ENCODE peak calls at places on chromosomes 2 and 18, in five cellular contexts. Y is activated CD4-positive, alpha-beta memory T cell treated with anti-CD3 and anti-CD28 coated beads for 36 hours; E is GM13976; U is T-helper 1 cell; I is endothelial cell. X is an unnamed sample.

GRCh38 chr2:197073701-197074433 is 147.4 kb upstream of the PGAP1 start:
- DNase-seq in Y (no peak), E (no peak), U (no peak), I (no peak), X (peak)

GRCh38 chr2:56749152-56749752 is 565.5 kb downstream of the CCDC85A start:
- DNase-seq in Y (no peak), E (peak), U (no peak), I (no peak), X (no peak)

GRCh38 chr2:101012706-101013181 is 10.7 kb downstream of the RPL31 start:
- DNase-seq in Y (peak), E (no peak), U (peak), I (peak), X (no peak)

GRCh38 chr2:62099523-62100175 is 96.3 kb upstream of the B3GNT2 start:
- DNase-seq in Y (no peak), E (peak), U (no peak), I (no peak), X (no peak)

GRCh38 chr2:55052087-55053061 is 2.1 kb upstream of the RTN4 start:
- DNase-seq in Y (no peak), E (no peak), U (no peak), I (no peak), X (no peak)

GRCh38 chr2:240790370-240791210 is 29.4 kb downstream of the KIF1A start:
- DNase-seq in Y (no peak), E (no peak), U (no peak), I (no peak), X (peak)

GRCh38 chr2:8888963-8889362 is 51.5 kb upstream of the KIDINS220 start:
- DNase-seq in Y (no peak), E (no peak), U (no peak), I (no peak), X (no peak)

GRCh38 chr2:183093857-183094657 is 15.5 kb downstream of the DUSP19 start:
- DNase-seq in Y (no peak), E (peak), U (no peak), I (no peak), X (no peak)

GRCh38 chr2:88896971-88897370 is 205.5 kb downstream of the RPIA start:
- DNase-seq in Y (no peak), E (no peak), U (no peak), I (no peak), X (no peak)

GRCh38 chr2:138780451-138780880 is 276 bp upstream of the NXPH2 start:
- DNase-seq in Y (no peak), E (peak), U (no peak), I (peak), X (no peak)

GRCh38 chr18:13003466-13003896 is 12.3 kb downstream of the CEP192 start:
- DNase-seq in Y (peak), E (no peak), U (peak), I (peak), X (peak)

GRCh38 chr18:78901923-78902794 is 77.5 kb upstream of the SALL3 start:
- DNase-seq in Y (no peak), E (no peak), U (no peak), I (no peak), X (no peak)

GRCh38 chr18:37577051-37577611 is 11.5 kb upstream of the CELF4 start:
- DNase-seq in Y (no peak), E (no peak), U (no peak), I (no peak), X (no peak)

GRCh38 chr2:145918951-145919350 is 1399.0 kb upstream of the ZEB2 start:
- DNase-seq in Y (no peak), E (no peak), U (no peak), I (no peak), X (no peak)

GRCh38 chr18:59502222-59502898 is 143.3 kb upstream of the LMAN1 start:
- DNase-seq in Y (no peak), E (no peak), U (no peak), I (no peak), X (no peak)

GRCh38 chr2:147204102-147204501 is 640.7 kb upstream of the ACVR2A start:
- DNase-seq in Y (no peak), E (no peak), U (no peak), I (no peak), X (no peak)

GRCh38 chr2:234771985-234772774 is 179.6 kb upstream of the SH3BP4 start:
- DNase-seq in Y (no peak), E (no peak), U (no peak), I (no peak), X (peak)

GRCh38 chr18:58249677-58250076 is 205.7 kb downstream of the NEDD4L start:
- DNase-seq in Y (no peak), E (no peak), U (no peak), I (no peak), X (no peak)

GRCh38 chr18:3799515-3799914 is 349.5 kb downstream of the TGIF1 start:
- DNase-seq in Y (no peak), E (no peak), U (no peak), I (no peak), X (no peak)

GRCh38 chr2:178429336-178429735 is 21.6 kb downstream of the PRKRA start:
- DNase-seq in Y (no peak), E (no peak), U (no peak), I (no peak), X (no peak)

GRCh38 chr2:112712465-112712864 is 8.4 kb upstream of the NT5DC4 start:
- DNase-seq in Y (no peak), E (no peak), U (no peak), I (no peak), X (no peak)

GRCh38 chr2:71379086-71379485 is 47.5 kb downstream of the ZNF638 start:
- DNase-seq in Y (no peak), E (no peak), U (no peak), I (no peak), X (no peak)

GRCh38 chr2:166167451-166167850 is 39.6 kb upstream of the SCN1A start:
- DNase-seq in Y (no peak), E (no peak), U (no peak), I (no peak), X (no peak)

GRCh38 chr2:33496150-33496549 is 19.7 kb downstream of the RASGRP3 start:
- DNase-seq in Y (no peak), E (no peak), U (no peak), I (no peak), X (no peak)

GRCh38 chr2:240953426-240954425 is 44.7 kb upstream of the SNED1 start:
- DNase-seq in Y (no peak), E (no peak), U (no peak), I (no peak), X (no peak)

GRCh38 chr2:45009303-45009927 is at the start of gene SIX2:
- DNase-seq in Y (no peak), E (peak), U (no peak), I (peak), X (peak)

GRCh38 chr2:121362226-121362625 is 77.2 kb upstream of the TFCP2L1 start:
- DNase-seq in Y (no peak), E (no peak), U (no peak), I (no peak), X (no peak)

GRCh38 chr2:187783446-187783845 is 229.2 kb upstream of the TFPI start:
- DNase-seq in Y (no peak), E (no peak), U (no peak), I (no peak), X (no peak)

GRCh38 chr18:79798999-79799370 is 1.2 kb downstream of the KCNG2 start:
- DNase-seq in Y (no peak), E (no peak), U (no peak), I (no peak), X (no peak)

GRCh38 chr2:207156045-207156444 is 9.7 kb downstream of the KLF7 start:
- DNase-seq in Y (peak), E (no peak), U (peak), I (no peak), X (no peak)

GRCh38 chr2:20624156-20624883 is 26.6 kb downstream of the HS1BP3 start:
- DNase-seq in Y (no peak), E (no peak), U (no peak), I (no peak), X (no peak)

GRCh38 chr2:200850512-200851256 is 13.8 kb downstream of the CLK1 start:
- DNase-seq in Y (no peak), E (no peak), U (no peak), I (no peak), X (no peak)